ENCODE peak calls at places on chromosome 17, in seven cellular contexts. P, M, K, S, J, G and D are unnamed samples.

GRCh38 chr17:4594406-4595349 is 10.3 kb downstream of the SMTNL2 start:
- DNase-seq in G (peak), K (no peak), M (no peak), S (peak), J (no peak), P (no peak), D (no peak)

GRCh38 chr17:2796164-2797140 is at the start of gene RAP1GAP2:
- DNase-seq in J (peak), G (peak), P (peak), K (no peak), M (no peak), S (peak), D (no peak)

GRCh38 chr17:33955461-33955860 is 299.6 kb upstream of the CCL2 start:
- DNase-seq in J (no peak), S (no peak), K (no peak), M (no peak), P (no peak), G (no peak), D (no peak)

GRCh38 chr17:4811471-4811870 is 4.5 kb downstream of the PLD2 start:
- DNase-seq in P (no peak), S (no peak), M (no peak), K (no peak), G (no peak), J (no peak), D (no peak)

GRCh38 chr17:79573196-79573929 is 37.5 kb downstream of the RBFOX3 start:
- DNase-seq in G (no peak), P (no peak), J (no peak), K (peak), M (no peak), S (no peak), D (no peak)

GRCh38 chr17:13544755-13545154 is 57.0 kb downstream of the HS3ST3A1 start:
- DNase-seq in S (no peak), K (no peak), J (no peak), M (no peak), P (no peak), G (no peak), D (no peak)

GRCh38 chr17:82334622-82335394 is 1.2 kb upstream of the SECTM1 start:
- DNase-seq in J (no peak), G (peak), S (no peak), K (no peak), P (peak), M (no peak), D (no peak)

GRCh38 chr17:83144421-83145357 is 65.3 kb downstream of the METRNL start:
- DNase-seq in K (no peak), P (no peak), J (no peak), M (peak), S (no peak), G (no peak), D (no peak)

GRCh38 chr17:72176902-72177660 is 56.3 kb downstream of the SOX9 start:
- DNase-seq in K (peak), J (no peak), S (no peak), G (no peak), M (no peak), P (no peak), D (no peak)